ENCODE peak calls at places on chromosome 6, in six cellular contexts. D, F, U, X, V and K are unnamed samples.
A peak's percentile ranks its signal among the peaks of the same experiment; 100 is the strongest.

GRCh38 chr6:5315883-5316282 is 54.6 kb downstream of the FARS2 start:
- DNase-seq in D (peak; percentile 61), F (peak; percentile 56), U (peak; percentile 15), X (no peak), V (no peak), K (peak; percentile 54)

GRCh38 chr6:157961116-157961515 is 20.5 kb upstream of the SYNJ2 start:
- DNase-seq in D (no peak), F (no peak), U (no peak), X (no peak), V (no peak), K (no peak)

GRCh38 chr6:52317841-52318581 is 33.5 kb upstream of the MCM3 start:
- DNase-seq in D (peak; percentile 85), F (no peak), U (peak; percentile 40), X (no peak), V (no peak), K (peak; percentile 30)

GRCh38 chr6:84798257-84798656 is 33.9 kb upstream of the TBX18 start:
- DNase-seq in D (no peak), F (no peak), U (no peak), X (no peak), V (no peak), K (no peak)

GRCh38 chr6:444653-445275 is 53.2 kb downstream of the IRF4 start:
- DNase-seq in D (peak; percentile 24), F (no peak), U (no peak), X (no peak), V (no peak), K (no peak)

GRCh38 chr6:160987265-160987664 is 4.3 kb upstream of the MAP3K4 start:
- DNase-seq in D (no peak), F (no peak), U (no peak), X (no peak), V (no peak), K (no peak)

GRCh38 chr6:108587258-108588059 is 26.7 kb downstream of the FOXO3 start:
- DNase-seq in D (peak; percentile 70), F (no peak), U (peak; percentile 61), X (no peak), V (peak; percentile 32), K (peak; percentile 78)

GRCh38 chr6:32244946-32245398 is 21.1 kb upstream of the NOTCH4 start:
- DNase-seq in D (peak; percentile 82), F (peak; percentile 81), U (peak; percentile 90), X (peak; percentile 89), V (peak; percentile 82), K (peak; percentile 40)

GRCh38 chr6:168394606-168395005 is 46.4 kb upstream of the SMOC2 start:
- DNase-seq in D (no peak), F (no peak), U (no peak), X (no peak), V (no peak), K (no peak)

GRCh38 chr6:11381801-11382513 is 149.5 kb upstream of the NEDD9 start:
- DNase-seq in D (no peak), F (no peak), U (no peak), X (no peak), V (no peak), K (no peak)

GRCh38 chr6:169986848-169987498 is 235.6 kb downstream of the ERMARD start:
- DNase-seq in D (no peak), F (no peak), U (no peak), X (no peak), V (no peak), K (no peak)

GRCh38 chr6:34386316-34387137 is 5.9 kb downstream of the NUDT3 start:
- DNase-seq in D (peak; percentile 93), F (no peak), U (peak; percentile 40), X (no peak), V (no peak), K (peak; percentile 86)

GRCh38 chr6:108673602-108674001 is 112.9 kb downstream of the FOXO3 start:
- DNase-seq in D (peak; percentile 46), F (no peak), U (no peak), X (no peak), V (no peak), K (no peak)

GRCh38 chr6:158149641-158150040 is 18.4 kb downstream of the SERAC1 start:
- DNase-seq in D (peak; percentile 82), F (no peak), U (no peak), X (no peak), V (no peak), K (peak; percentile 61)

GRCh38 chr6:11525468-11526155 is 11.9 kb upstream of the TMEM170B start:
- DNase-seq in D (peak; percentile 87), F (no peak), U (peak; percentile 20), X (no peak), V (no peak), K (no peak)

GRCh38 chr6:113650610-113650979 is 206.6 kb upstream of the MARCKS start:
- DNase-seq in D (no peak), F (no peak), U (no peak), X (no peak), V (no peak), K (no peak)

GRCh38 chr6:73743556-73743955 is 47.6 kb downstream of the CD109 start:
- DNase-seq in D (no peak), F (no peak), U (no peak), X (no peak), V (no peak), K (peak; percentile 16)

GRCh38 chr6:168908166-168908565 is 345.5 kb downstream of the THBS2 start:
- DNase-seq in D (peak; percentile 93), F (no peak), U (no peak), X (no peak), V (no peak), K (peak; percentile 78)

GRCh38 chr6:9766240-9766915 is 648.5 kb downstream of the TFAP2A start:
- DNase-seq in D (peak; percentile 75), F (no peak), U (peak; percentile 28), X (no peak), V (no peak), K (peak; percentile 54)

GRCh38 chr6:162964703-162965140 is 236.9 kb downstream of the PACRG start:
- DNase-seq in D (peak; percentile 96), F (no peak), U (peak; percentile 62), X (no peak), V (no peak), K (peak; percentile 100)

GRCh38 chr6:31068738-31069340 is 43.5 kb downstream of the C6orf15 start:
- DNase-seq in D (peak; percentile 82), F (peak; percentile 86), U (peak; percentile 88), X (peak; percentile 89), V (peak; percentile 85), K (peak; percentile 77)

GRCh38 chr6:131694832-131695426 is 6.3 kb downstream of the OR2A4 start:
- DNase-seq in D (peak; percentile 82), F (peak; percentile 60), U (peak; percentile 77), X (peak; percentile 91), V (peak; percentile 88), K (peak; percentile 42)

GRCh38 chr6:153215242-153215641 is 84.2 kb upstream of the RGS17 start:
- DNase-seq in D (no peak), F (no peak), U (no peak), X (peak; percentile 17), V (no peak), K (no peak)

GRCh38 chr6:169420912-169421543 is 167.4 kb upstream of the THBS2 start:
- DNase-seq in D (peak; percentile 18), F (peak; percentile 50), U (peak; percentile 78), X (peak; percentile 57), V (peak; percentile 75), K (no peak)

GRCh38 chr6:148967128-148967527 is 220.3 kb downstream of the UST start:
- DNase-seq in D (no peak), F (no peak), U (no peak), X (no peak), V (no peak), K (no peak)

GRCh38 chr6:167934426-167934864 is 63.0 kb upstream of the KIF25 start:
- DNase-seq in D (no peak), F (no peak), U (peak; percentile 58), X (no peak), V (no peak), K (no peak)

GRCh38 chr6:97322811-97323210 is 39.8 kb upstream of the MMS22L start:
- DNase-seq in D (peak; percentile 87), F (no peak), U (no peak), X (no peak), V (no peak), K (peak; percentile 72)

GRCh38 chr6:150685860-150686259 is 86.2 kb downstream of the PLEKHG1 start:
- DNase-seq in D (peak; percentile 43), F (peak; percentile 41), U (peak; percentile 58), X (peak; percentile 89), V (peak; percentile 48), K (no peak)

GRCh38 chr6:155419161-155419560 is 36.5 kb downstream of the NOX3 start:
- DNase-seq in D (peak; percentile 86), F (no peak), U (no peak), X (no peak), V (no peak), K (peak; percentile 31)

GRCh38 chr6:157853902-157854481 is 30.9 kb downstream of the SNX9 start:
- DNase-seq in D (no peak), F (no peak), U (no peak), X (no peak), V (no peak), K (no peak)

GRCh38 chr6:34396518-34396917 is 4.0 kb upstream of the NUDT3 start:
- DNase-seq in D (no peak), F (no peak), U (no peak), X (no peak), V (no peak), K (no peak)

GRCh38 chr6:3585320-3585935 is 128.6 kb upstream of the SLC22A23 start:
- DNase-seq in D (peak; percentile 87), F (no peak), U (no peak), X (no peak), V (no peak), K (peak; percentile 75)
- H4K20me1 ChIP-seq in D (no peaks in the 10 kb centered on the region), F (no peaks in the 10 kb centered on the region), U (no peaks in the 10 kb centered on the region), X (no peaks in the 10 kb centered on the region), V (no peaks in the 10 kb centered on the region), K (no peaks in the 10 kb centered on the region)

GRCh38 chr6:15413558-15414257 is 167.8 kb downstream of the JARID2 start:
- DNase-seq in D (no peak), F (no peak), U (no peak), X (no peak), V (no peak), K (peak; percentile 52)
- H4K20me1 ChIP-seq in D (no peaks in the 10 kb centered on the region), F (no peaks in the 10 kb centered on the region), U (no peaks in the 10 kb centered on the region), X (peaks cover 75% of the 10 kb centered on the region), V (peaks cover 23% of the 10 kb centered on the region), K (peaks cover 78% of the 10 kb centered on the region)

GRCh38 chr6:42281016-42281533 is 63.4 kb upstream of the MRPS10 start:
- DNase-seq in D (no peak), F (no peak), U (no peak), X (no peak), V (no peak), K (no peak)

GRCh38 chr6:42279966-42280629 is 62.4 kb upstream of the MRPS10 start:
- DNase-seq in D (peak; percentile 35), F (no peak), U (no peak), X (peak; percentile 28), V (no peak), K (peak; percentile 26)

GRCh38 chr6:42278131-42278853 is 60.6 kb upstream of the MRPS10 start:
- DNase-seq in D (no peak), F (no peak), U (no peak), X (no peak), V (no peak), K (no peak)

GRCh38 chr6:42281570-42281969 is 63.9 kb upstream of the MRPS10 start:
- DNase-seq in D (no peak), F (no peak), U (no peak), X (no peak), V (no peak), K (no peak)

GRCh38 chr6:42279144-42279781 is 61.6 kb upstream of the MRPS10 start:
- DNase-seq in D (peak; percentile 72), F (no peak), U (peak; percentile 66), X (no peak), V (no peak), K (peak; percentile 36)
- H4K20me1 ChIP-seq in D (no peaks in the 10 kb centered on the region), F (no peaks in the 10 kb centered on the region), U (no peaks in the 10 kb centered on the region), X (no peaks in the 10 kb centered on the region), V (peaks cover 8% of the 10 kb centered on the region), K (no peaks in the 10 kb centered on the region)

GRCh38 chr6:130035211-130035610 is 16.8 kb downstream of the L3MBTL3 start:
- DNase-seq in D (no peak), F (no peak), U (no peak), X (no peak), V (no peak), K (no peak)
- H4K20me1 ChIP-seq in D (no peaks in the 10 kb centered on the region), F (peaks cover 22% of the 10 kb centered on the region), U (no peaks in the 10 kb centered on the region), X (peaks cover 4% of the 10 kb centered on the region), V (peaks cover 5% of the 10 kb centered on the region), K (peaks cover 33% of the 10 kb centered on the region)